ENCODE peak calls at places on chromosomes 6 and 20, in six cellular contexts. One of them, this sample, is unnamed.

GRCh38 chr6:5960456-5960855 is 46.3 kb downstream of the NRN1 start:
- DNase-seq in GM12891: no peak
- DNase-seq in transverse colon: no peak
- DNase-seq in endothelial cell of umbilical vein: no peak
- DNase-seq in HepG2: no peak
- DNase-seq in GM23338: no peak
- DNase-seq in this sample: no peak

GRCh38 chr6:125888989-125889656 is 67.4 kb upstream of the HINT3 start:
- DNase-seq in GM12891: no peak
- DNase-seq in transverse colon: no peak
- DNase-seq in endothelial cell of umbilical vein: peak; percentile 71
- DNase-seq in HepG2: peak; percentile 64
- DNase-seq in GM23338: peak; percentile 89
- DNase-seq in this sample: no peak

GRCh38 chr6:132713355-132714134 is at the start of gene VNN1:
- DNase-seq in GM12891: no peak
- DNase-seq in transverse colon: peak; percentile 29
- DNase-seq in endothelial cell of umbilical vein: no peak
- DNase-seq in HepG2: no peak
- DNase-seq in GM23338: no peak
- DNase-seq in this sample: no peak

GRCh38 chr6:167683028-167683862 is 143.5 kb upstream of the AFDN start:
- DNase-seq in GM12891: no peak
- DNase-seq in transverse colon: peak; percentile 71
- DNase-seq in endothelial cell of umbilical vein: peak; percentile 94
- DNase-seq in HepG2: peak; percentile 100
- DNase-seq in GM23338: no peak
- DNase-seq in this sample: peak; percentile 38

GRCh38 chr6:21666200-21666671 is 72.7 kb downstream of the SOX4 start:
- DNase-seq in GM12891: no peak
- DNase-seq in transverse colon: peak; percentile 8
- DNase-seq in endothelial cell of umbilical vein: peak; percentile 33
- DNase-seq in HepG2: no peak
- DNase-seq in GM23338: peak; percentile 91
- DNase-seq in this sample: no peak

GRCh38 chr20:56625837-56626236 is 3.3 kb upstream of the TFAP2C start:
- DNase-seq in GM12891: no peak
- DNase-seq in transverse colon: no peak
- DNase-seq in endothelial cell of umbilical vein: no peak
- DNase-seq in HepG2: no peak
- DNase-seq in GM23338: peak; percentile 50
- DNase-seq in this sample: no peak

GRCh38 chr6:169252805-169253189 is 849 bp downstream of the THBS2 start:
- DNase-seq in GM12891: no peak
- DNase-seq in transverse colon: no peak
- DNase-seq in endothelial cell of umbilical vein: no peak
- DNase-seq in HepG2: no peak
- DNase-seq in GM23338: peak; percentile 72
- DNase-seq in this sample: no peak

GRCh38 chr20:31674895-31675827 is 37.4 kb downstream of the COX4I2 start:
- DNase-seq in GM12891: no peak
- DNase-seq in transverse colon: peak; percentile 69
- DNase-seq in endothelial cell of umbilical vein: peak; percentile 84
- DNase-seq in HepG2: no peak
- DNase-seq in GM23338: no peak
- DNase-seq in this sample: peak; percentile 71

GRCh38 chr6:66189915-66190314 is 482.9 kb upstream of the EYS start:
- DNase-seq in GM12891: no peak
- DNase-seq in transverse colon: no peak
- DNase-seq in endothelial cell of umbilical vein: no peak
- DNase-seq in HepG2: peak; percentile 8
- DNase-seq in GM23338: no peak
- DNase-seq in this sample: no peak

GRCh38 chr6:122673345-122673961 is 63.2 kb downstream of the PKIB start:
- DNase-seq in GM12891: no peak
- DNase-seq in transverse colon: no peak
- DNase-seq in endothelial cell of umbilical vein: no peak
- DNase-seq in HepG2: no peak
- DNase-seq in GM23338: no peak
- DNase-seq in this sample: no peak

GRCh38 chr6:10521104-10521808 is at the start of gene GCNT2:
- DNase-seq in GM12891: no peak
- DNase-seq in transverse colon: peak; percentile 22
- DNase-seq in endothelial cell of umbilical vein: peak; percentile 66
- DNase-seq in HepG2: peak; percentile 92
- DNase-seq in GM23338: peak; percentile 90
- DNase-seq in this sample: peak; percentile 61

GRCh38 chr6:10522929-10523573 is 1.9 kb downstream of the GCNT2 start:
- DNase-seq in GM12891: no peak
- DNase-seq in transverse colon: no peak
- DNase-seq in endothelial cell of umbilical vein: no peak
- DNase-seq in HepG2: peak; percentile 80
- DNase-seq in GM23338: peak; percentile 86
- DNase-seq in this sample: peak; percentile 57

GRCh38 chr6:10520468-10520867 is 683 bp upstream of the GCNT2 start:
- DNase-seq in GM12891: no peak
- DNase-seq in transverse colon: no peak
- DNase-seq in endothelial cell of umbilical vein: peak; percentile 81
- DNase-seq in HepG2: peak; percentile 41
- DNase-seq in GM23338: peak; percentile 50
- DNase-seq in this sample: no peak

GRCh38 chr6:10516953-10517352 is 4.2 kb upstream of the GCNT2 start:
- DNase-seq in GM12891: no peak
- DNase-seq in transverse colon: no peak
- DNase-seq in endothelial cell of umbilical vein: no peak
- DNase-seq in HepG2: no peak
- DNase-seq in GM23338: no peak
- DNase-seq in this sample: no peak

DNA sequence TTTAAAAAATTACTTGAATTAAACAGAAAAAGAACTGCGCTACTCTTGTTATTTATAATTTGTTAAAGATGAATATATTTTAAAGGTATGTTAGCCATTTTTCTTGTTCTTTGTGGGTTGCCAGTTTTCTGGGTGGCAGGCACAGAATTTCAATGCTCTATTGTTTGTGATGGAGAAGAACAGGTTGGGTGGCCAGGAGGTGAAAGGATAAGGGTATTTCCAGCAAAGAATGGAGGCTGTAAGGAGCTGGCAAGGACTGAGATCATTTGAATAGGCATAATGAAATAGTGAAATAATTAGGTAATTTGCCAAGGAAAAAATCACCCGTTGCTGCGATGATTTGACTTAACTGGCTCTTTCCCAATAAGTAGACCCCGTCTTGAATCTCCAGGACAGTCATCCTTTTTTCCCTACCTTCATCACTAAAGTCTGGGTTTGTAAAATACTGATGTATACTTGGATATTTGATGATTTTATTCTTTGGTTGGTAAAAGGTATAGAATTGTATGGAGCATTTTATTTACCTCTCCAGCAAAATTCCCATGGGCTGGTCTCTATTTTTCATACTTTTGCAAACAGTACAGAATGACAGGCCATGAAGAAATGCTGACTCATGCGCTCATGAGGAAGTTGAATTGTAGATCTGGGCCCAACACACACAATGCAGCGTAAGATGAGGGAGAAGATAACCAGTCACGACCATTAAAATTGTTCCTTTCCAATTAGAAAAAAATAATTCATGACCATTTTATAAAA is 2.5 kb upstream of the GCNT2 start:
- DNase-seq in GM12891: no peak
- DNase-seq in transverse colon: peak; percentile 27
- DNase-seq in endothelial cell of umbilical vein: peak; percentile 88
- DNase-seq in HepG2: peak; percentile 54
- DNase-seq in GM23338: peak; percentile 50
- DNase-seq in this sample: no peak
- TF ChIP-seq POLR2AphosphoS5 in GM12891: no peak
- TF ChIP-seq POLR2AphosphoS5 in transverse colon: no peak
- TF ChIP-seq POLR2AphosphoS5 in endothelial cell of umbilical vein: peak; percentile 42
- TF ChIP-seq POLR2AphosphoS5 in HepG2: no peak
- TF ChIP-seq POLR2AphosphoS5 in GM23338: no peak
- TF ChIP-seq POLR2AphosphoS5 in this sample: no peak

GRCh38 chr6:127422791-127423190 is 36.4 kb downstream of the KIAA0408 start:
- DNase-seq in GM12891: no peak
- DNase-seq in transverse colon: no peak
- DNase-seq in endothelial cell of umbilical vein: no peak
- DNase-seq in HepG2: no peak
- DNase-seq in GM23338: no peak
- DNase-seq in this sample: no peak
- TF ChIP-seq POLR2AphosphoS5 in GM12891: no peak
- TF ChIP-seq POLR2AphosphoS5 in transverse colon: no peak
- TF ChIP-seq POLR2AphosphoS5 in endothelial cell of umbilical vein: no peak
- TF ChIP-seq POLR2AphosphoS5 in HepG2: no peak
- TF ChIP-seq POLR2AphosphoS5 in GM23338: no peak
- TF ChIP-seq POLR2AphosphoS5 in this sample: no peak

GRCh38 chr6:128492386-128492785 is 28.0 kb downstream of the PTPRK start:
- DNase-seq in GM12891: no peak
- DNase-seq in transverse colon: no peak
- DNase-seq in endothelial cell of umbilical vein: peak; percentile 59
- DNase-seq in HepG2: no peak
- DNase-seq in GM23338: no peak
- DNase-seq in this sample: peak; percentile 43
- TF ChIP-seq POLR2AphosphoS5 in GM12891: no peak
- TF ChIP-seq POLR2AphosphoS5 in transverse colon: no peak
- TF ChIP-seq POLR2AphosphoS5 in endothelial cell of umbilical vein: no peak
- TF ChIP-seq POLR2AphosphoS5 in HepG2: no peak
- TF ChIP-seq POLR2AphosphoS5 in GM23338: no peak
- TF ChIP-seq POLR2AphosphoS5 in this sample: no peak

GRCh38 chr20:34448517-34448916 is 67.7 kb upstream of the DYNLRB1 start:
- DNase-seq in GM12891: no peak
- DNase-seq in transverse colon: no peak
- DNase-seq in endothelial cell of umbilical vein: no peak
- DNase-seq in HepG2: no peak
- DNase-seq in GM23338: no peak
- DNase-seq in this sample: no peak
- TF ChIP-seq POLR2AphosphoS5 in GM12891: no peak
- TF ChIP-seq POLR2AphosphoS5 in transverse colon: no peak
- TF ChIP-seq POLR2AphosphoS5 in endothelial cell of umbilical vein: no peak
- TF ChIP-seq POLR2AphosphoS5 in HepG2: no peak
- TF ChIP-seq POLR2AphosphoS5 in GM23338: no peak
- TF ChIP-seq POLR2AphosphoS5 in this sample: no peak

GRCh38 chr20:10505320-10506226 is 70.5 kb downstream of the SLX4IP start:
- DNase-seq in GM12891: no peak
- DNase-seq in transverse colon: peak; percentile 38
- DNase-seq in endothelial cell of umbilical vein: no peak
- DNase-seq in HepG2: no peak
- DNase-seq in GM23338: no peak
- DNase-seq in this sample: no peak
- TF ChIP-seq POLR2AphosphoS5 in GM12891: no peak
- TF ChIP-seq POLR2AphosphoS5 in transverse colon: no peak
- TF ChIP-seq POLR2AphosphoS5 in endothelial cell of umbilical vein: no peak
- TF ChIP-seq POLR2AphosphoS5 in HepG2: no peak
- TF ChIP-seq POLR2AphosphoS5 in GM23338: no peak
- TF ChIP-seq POLR2AphosphoS5 in this sample: peak; percentile 24

GRCh38 chr20:62817975-62818591 is 1.2 kb downstream of the COL9A3 start:
- DNase-seq in GM12891: no peak
- DNase-seq in transverse colon: no peak
- DNase-seq in endothelial cell of umbilical vein: no peak
- DNase-seq in HepG2: no peak
- DNase-seq in GM23338: no peak
- DNase-seq in this sample: no peak

GRCh38 chr20:62820208-62820961 is 3.5 kb downstream of the COL9A3 start:
- DNase-seq in GM12891: no peak
- DNase-seq in transverse colon: no peak
- DNase-seq in endothelial cell of umbilical vein: no peak
- DNase-seq in HepG2: no peak
- DNase-seq in GM23338: no peak
- DNase-seq in this sample: peak; percentile 62

GRCh38 chr20:62819494-62820174 is 2.8 kb downstream of the COL9A3 start:
- DNase-seq in GM12891: no peak
- DNase-seq in transverse colon: no peak
- DNase-seq in endothelial cell of umbilical vein: peak; percentile 48
- DNase-seq in HepG2: no peak
- DNase-seq in GM23338: no peak
- DNase-seq in this sample: no peak

GRCh38 chr20:62816879-62817873 is at the start of gene COL9A3:
- DNase-seq in GM12891: no peak
- DNase-seq in transverse colon: no peak
- DNase-seq in endothelial cell of umbilical vein: no peak
- DNase-seq in HepG2: peak; percentile 63
- DNase-seq in GM23338: peak; percentile 69
- DNase-seq in this sample: no peak

GRCh38 chr20:62818592-62819493 is 2.0 kb downstream of the COL9A3 start:
- DNase-seq in GM12891: no peak
- DNase-seq in transverse colon: peak; percentile 56
- DNase-seq in endothelial cell of umbilical vein: peak; percentile 58
- DNase-seq in HepG2: peak; percentile 96
- DNase-seq in GM23338: no peak
- DNase-seq in this sample: peak; percentile 81
- TF ChIP-seq POLR2AphosphoS5 in GM12891: no peak
- TF ChIP-seq POLR2AphosphoS5 in transverse colon: no peak
- TF ChIP-seq POLR2AphosphoS5 in endothelial cell of umbilical vein: no peak
- TF ChIP-seq POLR2AphosphoS5 in HepG2: no peak
- TF ChIP-seq POLR2AphosphoS5 in GM23338: no peak
- TF ChIP-seq POLR2AphosphoS5 in this sample: no peak